ENCODE peak calls at places on chromosome 20, in four cellular contexts. V, X, R and K are unnamed samples.

GRCh38 chr20:63778034-63778752 is 38.6 kb downstream of the SLC2A4RG start:
- DNase-seq in V (no peak), X (no peak), R (no peak), K (no peak)

GRCh38 chr20:61482901-61483300 is 230.8 kb downstream of the CDH4 start:
- DNase-seq in V (no peak), X (no peak), R (no peak), K (no peak)

GRCh38 chr20:22688485-22688884 is 104.1 kb upstream of the FOXA2 start:
- DNase-seq in V (peak), X (no peak), R (no peak), K (no peak)

GRCh38 chr20:60446273-60447111 is 488.3 kb downstream of the CDH26 start:
- DNase-seq in V (peak), X (no peak), R (no peak), K (no peak)

GRCh38 chr20:63778857-63779256 is 39.3 kb downstream of the SLC2A4RG start:
- DNase-seq in V (no peak), X (no peak), R (no peak), K (no peak)

GRCh38 chr20:63102720-63103375 is 96.1 kb upstream of the BHLHE23 start:
- DNase-seq in V (peak), X (peak), R (no peak), K (peak)

GRCh38 chr20:59010995-59011873 is 4.2 kb upstream of the CTSZ start:
- DNase-seq in V (no peak), X (peak), R (peak), K (peak)

GRCh38 chr20:14879020-14879697 is 541.7 kb upstream of the FLRT3 start:
- DNase-seq in V (no peak), X (no peak), R (peak), K (peak)

GRCh38 chr20:13007596-13007995 is 1.2 kb upstream of the SPTLC3 start:
- DNase-seq in V (no peak), X (no peak), R (no peak), K (no peak)

GRCh38 chr20:4853004-4853403 is 131.3 kb downstream of the PRND start:
- DNase-seq in V (no peak), X (no peak), R (no peak), K (no peak)

GRCh38 chr20:44070139-44070900 is 116.7 kb downstream of the JPH2 start:
- DNase-seq in V (peak), X (peak), R (no peak), K (no peak)

GRCh38 chr20:14512856-14513255 is 175.4 kb upstream of the FLRT3 start:
- DNase-seq in V (no peak), X (no peak), R (no peak), K (no peak)

GRCh38 chr20:36941403-36941835 is 10.1 kb downstream of the SAMHD1 start:
- DNase-seq in V (no peak), X (no peak), R (no peak), K (peak)

GRCh38 chr20:10280016-10280908 is 61.6 kb downstream of the SNAP25 start:
- DNase-seq in V (no peak), X (no peak), R (no peak), K (no peak)

GRCh38 chr20:62312662-62312977 is 9.8 kb downstream of the ADRM1 start:
- DNase-seq in V (no peak), X (no peak), R (no peak), K (no peak)

GRCh38 chr20:36018208-36018988 is 50.0 kb downstream of the CNBD2 start:
- DNase-seq in V (no peak), X (no peak), R (no peak), K (no peak)

GRCh38 chr20:57443349-57443748 is 52.2 kb downstream of the RBM38 start:
- DNase-seq in V (no peak), X (no peak), R (no peak), K (no peak)

GRCh38 chr20:23226612-23227265 is 123.9 kb upstream of the NXT1 start:
- DNase-seq in V (no peak), X (no peak), R (no peak), K (no peak)

GRCh38 chr20:18252597-18253451 is 35.5 kb upstream of the ZNF133 start:
- DNase-seq in V (no peak), X (no peak), R (no peak), K (no peak)

GRCh38 chr20:38187512-38187911 is 22.4 kb upstream of the TGM2 start:
- DNase-seq in V (no peak), X (no peak), R (no peak), K (no peak)

GRCh38 chr20:36248836-36249235 is 12.6 kb downstream of the AAR2 start:
- DNase-seq in V (no peak), X (no peak), R (no peak), K (no peak)

GRCh38 chr20:21574443-21574842 is 60.6 kb upstream of the NKX2-2 start:
- DNase-seq in V (no peak), X (no peak), R (no peak), K (no peak)

GRCh38 chr20:62936996-62937352 is 973 bp upstream of the GID8 start:
- DNase-seq in V (no peak), X (no peak), R (peak), K (peak)

GRCh38 chr20:33811763-33812672 is 870 bp downstream of the CHMP4B start:
- DNase-seq in V (peak), X (peak), R (peak), K (peak)

GRCh38 chr20:59398552-59399265 is 98.3 kb downstream of the EDN3 start:
- DNase-seq in V (no peak), X (no peak), R (no peak), K (no peak)

GRCh38 chr20:43925215-43925614 is 10.6 kb downstream of the TOX2 start:
- DNase-seq in V (no peak), X (no peak), R (no peak), K (no peak)

GRCh38 chr20:8749986-8750385 is 318.9 kb upstream of the PLCB4 start:
- DNase-seq in V (no peak), X (no peak), R (peak), K (no peak)

GRCh38 chr20:36384022-36384619 is 78.0 kb downstream of the DLGAP4 start:
- DNase-seq in V (peak), X (no peak), R (peak), K (peak)

GRCh38 chr20:47774081-47774777 is 11.1 kb downstream of the SULF2 start:
- DNase-seq in V (no peak), X (peak), R (no peak), K (no peak)

GRCh38 chr20:43409041-43409913 is 48.4 kb upstream of the SRSF6 start:
- DNase-seq in V (peak), X (no peak), R (peak), K (peak)

GRCh38 chr20:62161347-62161746 is 17.8 kb downstream of the SS18L1 start:
- DNase-seq in V (no peak), X (no peak), R (peak), K (peak)

GRCh38 chr20:38283236-38283635 is 20.7 kb upstream of the BPI start:
- DNase-seq in V (no peak), X (no peak), R (no peak), K (no peak)

GRCh38 chr20:23125159-23125558 is 39.0 kb upstream of the CD93 start:
- DNase-seq in V (peak), X (no peak), R (no peak), K (no peak)

GRCh38 chr20:48142258-48142657 is 357.0 kb upstream of the SULF2 start:
- DNase-seq in V (no peak), X (no peak), R (no peak), K (no peak)

GRCh38 chr20:45088247-45088646 is 12.7 kb downstream of the KCNS1 start:
- DNase-seq in V (no peak), X (no peak), R (peak), K (peak)

GRCh38 chr20:62240015-62240685 is 1.8 kb downstream of the OSBPL2 start:
- DNase-seq in V (peak), X (no peak), R (no peak), K (no peak)

GRCh38 chr20:35773154-35773751 is 1.4 kb downstream of the PHF20 start:
- DNase-seq in V (peak), X (peak), R (peak), K (peak)

GRCh38 chr20:8389381-8390368 is 257.6 kb downstream of the PLCB1 start:
- DNase-seq in V (no peak), X (no peak), R (no peak), K (peak)

GRCh38 chr20:59178983-59179595 is 15.5 kb downstream of the ZNF831 start:
- DNase-seq in V (no peak), X (no peak), R (no peak), K (no peak)

GRCh38 chr20:32358632-32358882 is 426 bp downstream of the ASXL1 start:
- DNase-seq in V (no peak), X (no peak), R (no peak), K (no peak)
- H3K4me3 ChIP-seq in V (peak), X (peak), R (peak), K (peak)

DNA sequence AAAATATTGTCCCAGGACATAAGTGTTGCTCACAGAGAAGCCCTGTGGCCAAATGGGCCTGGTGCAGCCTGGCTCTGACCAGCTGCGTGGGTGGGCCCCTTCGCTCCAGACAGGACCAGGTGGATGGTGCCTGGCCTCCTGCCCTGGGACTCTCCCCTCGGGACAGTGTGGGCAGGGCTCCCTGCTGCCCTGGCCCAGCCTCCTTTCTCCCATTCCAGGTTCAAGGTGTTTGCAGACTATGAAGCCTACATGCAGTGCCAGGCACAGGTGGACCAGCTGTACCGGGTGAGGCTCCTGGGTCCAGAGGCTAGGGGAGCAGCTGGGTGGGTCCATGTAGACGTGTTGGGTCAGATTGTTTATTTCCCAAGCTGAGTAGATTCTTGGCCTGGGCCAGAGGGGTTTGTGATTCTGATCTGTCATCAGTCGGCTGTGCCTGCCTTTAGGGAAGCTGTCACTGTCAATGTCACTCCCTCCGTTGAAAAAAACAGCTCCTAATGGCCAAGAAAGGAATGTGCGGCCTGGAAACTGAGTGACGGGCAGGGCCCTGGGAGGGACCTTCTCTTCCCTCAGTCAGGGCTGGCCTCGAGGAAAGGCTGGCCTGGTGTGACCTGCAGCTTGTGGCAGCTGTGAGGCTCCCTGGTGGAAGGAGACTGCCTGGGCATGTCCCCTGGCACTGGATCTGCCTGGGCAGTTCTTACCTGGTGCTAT is 47.7 kb downstream of the PYGB start:
- DNase-seq in V (no peak), X (peak), R (no peak), K (no peak)
- H3K4me3 ChIP-seq in V (no peak), X (no peak), R (no peak), K (no peak)

GRCh38 chr20:24700166-24700860 is 230.9 kb downstream of the SYNDIG1 start:
- DNase-seq in V (no peak), X (peak), R (no peak), K (no peak)
- H3K4me3 ChIP-seq in V (no peak), X (no peak), R (no peak), K (no peak)

GRCh38 chr20:1122388-1123315 is 4.2 kb downstream of the PSMF1 start:
- DNase-seq in V (peak), X (peak), R (peak), K (peak)

GRCh38 chr20:1119524-1119923 is 1.1 kb downstream of the PSMF1 start:
- DNase-seq in V (no peak), X (no peak), R (no peak), K (no peak)

GRCh38 chr20:1119128-1119505 is 715 bp downstream of the PSMF1 start:
- DNase-seq in V (no peak), X (no peak), R (no peak), K (no peak)

GRCh38 chr20:1118336-1119127 is at the start of gene PSMF1:
- DNase-seq in V (peak), X (peak), R (peak), K (peak)

DNA sequence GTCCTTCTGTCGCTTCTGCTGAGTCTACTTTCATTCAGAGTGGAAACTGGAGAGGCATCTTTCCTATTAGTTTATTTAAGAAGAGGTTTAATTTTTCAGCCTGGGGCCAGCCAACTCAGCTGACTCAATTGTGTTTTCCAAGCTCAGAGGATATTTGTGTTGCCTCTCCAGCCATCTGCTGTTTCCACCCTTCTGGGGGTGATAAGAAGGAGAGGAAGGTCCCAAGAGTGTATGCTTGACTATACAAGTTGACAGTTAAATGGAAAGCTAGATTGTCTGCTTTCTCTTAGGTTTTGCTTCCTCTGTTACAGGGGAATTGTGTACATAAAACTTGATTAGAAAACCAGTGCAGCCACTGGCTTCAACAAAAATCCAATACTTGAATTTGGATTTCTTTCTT is 3.0 kb downstream of the PSMF1 start:
- DNase-seq in V (no peak), X (no peak), R (no peak), K (peak)
- H3K4me3 ChIP-seq in V (no peak), X (no peak), R (no peak), K (no peak)

GRCh38 chr20:3679749-3680700 is 1.8 kb downstream of the ADAM33 start:
- DNase-seq in V (no peak), X (peak), R (peak), K (peak)
- H3K4me3 ChIP-seq in V (no peak), X (peak), R (no peak), K (no peak)

GRCh38 chr20:54267510-54268003 is 59.7 kb downstream of the PFDN4 start:
- DNase-seq in V (no peak), X (peak), R (no peak), K (peak)
- H3K4me3 ChIP-seq in V (no peak), X (no peak), R (no peak), K (no peak)

GRCh38 chr20:50266293-50267040 is 75.8 kb downstream of the CEBPB start:
- DNase-seq in V (no peak), X (no peak), R (no peak), K (no peak)

GRCh38 chr20:50269111-50270033 is 78.7 kb downstream of the CEBPB start:
- DNase-seq in V (no peak), X (no peak), R (no peak), K (no peak)

GRCh38 chr20:50265245-50265946 is 74.8 kb downstream of the CEBPB start:
- DNase-seq in V (no peak), X (no peak), R (no peak), K (no peak)

GRCh38 chr20:50267866-50268219 is 77.2 kb downstream of the CEBPB start:
- DNase-seq in V (no peak), X (no peak), R (no peak), K (no peak)

GRCh38 chr20:50267041-50267865 is 76.6 kb downstream of the CEBPB start:
- DNase-seq in V (peak), X (peak), R (no peak), K (peak)
- H3K4me3 ChIP-seq in V (no peak), X (no peak), R (no peak), K (no peak)

DNA sequence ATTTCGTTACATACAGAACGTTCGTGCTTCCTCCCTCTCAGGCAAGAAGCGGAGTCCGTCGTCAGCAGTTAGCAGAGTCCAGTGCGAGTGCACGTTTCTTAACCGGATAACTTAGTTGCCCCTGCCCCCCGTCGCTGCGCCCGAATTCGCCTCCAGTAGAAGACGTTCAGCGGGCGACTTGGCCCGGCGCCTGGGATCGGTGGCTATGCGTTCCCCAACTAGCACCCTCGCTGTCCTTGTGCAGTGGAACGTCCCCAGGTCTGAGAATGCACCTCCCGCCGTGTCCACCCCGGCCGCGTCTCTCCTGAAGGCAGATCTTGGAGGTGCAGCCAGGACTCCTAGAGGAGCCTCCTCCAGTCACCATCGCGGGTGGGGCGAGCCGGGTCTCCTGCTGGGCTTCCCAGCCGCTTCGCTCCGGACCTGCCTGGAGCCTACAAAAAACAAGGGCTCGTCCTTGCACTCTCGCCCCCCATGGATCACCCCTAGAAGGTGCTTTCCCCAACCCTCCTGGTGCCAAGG is 890 bp upstream of the PCSK2 start:
- DNase-seq in V (no peak), X (no peak), R (no peak), K (no peak)
- H3K4me3 ChIP-seq in V (no peak), X (peak), R (peak), K (no peak)

GRCh38 chr20:41030536-41031242 is 2.1 kb downstream of the TOP1 start:
- DNase-seq in V (no peak), X (no peak), R (no peak), K (peak)
- H3K4me3 ChIP-seq in V (peak), X (peak), R (peak), K (peak)